ENCODE peak calls at places on chromosome 10, in five cellular contexts. D is HEK293T, X is ACHN, U is SJSA1, M is erythroblast. C is an unnamed sample.

GRCh38 chr10:84341538-84341856 is 13.1 kb downstream of the CCSER2 start:
- DNase-seq in D (no peak), X (no peak), U (no peak), M (peak), C (no peak)

GRCh38 chr10:113056468-113057021 is 106.5 kb downstream of the TCF7L2 start:
- DNase-seq in D (no peak), X (no peak), U (peak), M (no peak), C (peak)

GRCh38 chr10:133125901-133126300 is 34.1 kb upstream of the KNDC1 start:
- DNase-seq in D (no peak), X (no peak), U (no peak), M (no peak), C (no peak)

GRCh38 chr10:103184615-103185014 is 8.5 kb downstream of the NT5C2 start:
- DNase-seq in D (no peak), X (no peak), U (no peak), M (no peak), C (no peak)

GRCh38 chr10:96606946-96607345 is 20.1 kb upstream of the TM9SF3 start:
- DNase-seq in D (no peak), X (no peak), U (no peak), M (no peak), C (peak)

GRCh38 chr10:60155945-60156683 is 233.6 kb downstream of the ANK3 start:
- DNase-seq in D (no peak), X (no peak), U (no peak), M (no peak), C (peak)

GRCh38 chr10:86254526-86255174 is 111.9 kb downstream of the GRID1 start:
- DNase-seq in D (no peak), X (no peak), U (peak), M (no peak), C (no peak)

GRCh38 chr10:94076325-94076841 is 82.7 kb downstream of the PLCE1 start:
- DNase-seq in D (peak), X (peak), U (peak), M (no peak), C (peak)

GRCh38 chr10:70786799-70787415 is 1.7 kb upstream of the TBATA start:
- DNase-seq in D (no peak), X (no peak), U (no peak), M (no peak), C (no peak)

GRCh38 chr10:43942096-43942885 is 293.6 kb upstream of the ZNF32 start:
- DNase-seq in D (no peak), X (no peak), U (peak), M (no peak), C (no peak)

GRCh38 chr10:100717166-100717565 is 28.2 kb upstream of the PAX2 start:
- DNase-seq in D (no peak), X (no peak), U (no peak), M (no peak), C (no peak)

GRCh38 chr10:10528563-10528910 is 489.1 kb upstream of the CELF2 start:
- DNase-seq in D (no peak), X (no peak), U (no peak), M (no peak), C (no peak)

GRCh38 chr10:127619550-127619949 is 70.4 kb downstream of the NPS start:
- DNase-seq in D (no peak), X (no peak), U (no peak), M (no peak), C (peak)

GRCh38 chr10:105358911-105359310 is 717.8 kb downstream of the SORCS3 start:
- DNase-seq in D (no peak), X (no peak), U (no peak), M (no peak), C (no peak)

GRCh38 chr10:44043646-44044368 is 341.1 kb downstream of the CXCL12 start:
- DNase-seq in D (no peak), X (no peak), U (no peak), M (no peak), C (no peak)

GRCh38 chr10:44383749-44384600 is 922 bp downstream of the CXCL12 start:
- DNase-seq in D (no peak), X (no peak), U (no peak), M (peak), C (no peak)

GRCh38 chr10:79081353-79082034 is 12.7 kb downstream of the ZMIZ1 start:
- DNase-seq in D (no peak), X (peak), U (peak), M (no peak), C (no peak)

GRCh38 chr10:31343009-31343408 is 24.0 kb downstream of the ZEB1 start:
- DNase-seq in D (no peak), X (peak), U (no peak), M (no peak), C (no peak)

GRCh38 chr10:123203393-123204126 is 49.4 kb downstream of the BUB3 start:
- DNase-seq in D (no peak), X (peak), U (no peak), M (no peak), C (no peak)

GRCh38 chr10:88110355-88110754 is 246.9 kb downstream of the PTEN start:
- DNase-seq in D (no peak), X (peak), U (peak), M (no peak), C (no peak)

GRCh38 chr10:86334515-86335085 is 32.0 kb downstream of the GRID1 start:
- DNase-seq in D (no peak), X (no peak), U (no peak), M (no peak), C (no peak)

GRCh38 chr10:72455889-72456588 is 101.3 kb upstream of the DNAJB12 start:
- DNase-seq in D (no peak), X (no peak), U (no peak), M (no peak), C (peak)

GRCh38 chr10:73253226-73253557 is 748 bp upstream of the MRPS16 start:
- DNase-seq in D (peak), X (peak), U (no peak), M (peak), C (no peak)

GRCh38 chr10:33010132-33011037 is 52.4 kb upstream of the ITGB1 start:
- DNase-seq in D (peak), X (peak), U (peak), M (no peak), C (peak)

GRCh38 chr10:122051609-122052385 is 62.8 kb downstream of the TACC2 start:
- DNase-seq in D (peak), X (peak), U (peak), M (peak), C (peak)

GRCh38 chr10:110919349-110919931 is at the start of gene SHOC2:
- DNase-seq in D (peak), X (peak), U (peak), M (peak), C (peak)

GRCh38 chr10:58335306-58336005 is 650 bp downstream of the UBE2D1 start:
- DNase-seq in D (peak), X (peak), U (no peak), M (peak), C (no peak)

GRCh38 chr10:91032614-91033248 is 111.8 kb upstream of the ANKRD1 start:
- DNase-seq in D (no peak), X (no peak), U (no peak), M (no peak), C (no peak)

GRCh38 chr10:112663181-112663879 is 216.3 kb downstream of the VTI1A start:
- DNase-seq in D (no peak), X (peak), U (peak), M (no peak), C (no peak)

GRCh38 chr10:43408331-43408709 is 666 bp downstream of the HNRNPF start:
- DNase-seq in D (no peak), X (no peak), U (peak), M (no peak), C (no peak)

GRCh38 chr10:8628351-8628750 is 573.9 kb downstream of the GATA3 start:
- DNase-seq in D (no peak), X (no peak), U (no peak), M (no peak), C (no peak)

GRCh38 chr10:12993595-12993994 is 7.9 kb downstream of the CCDC3 start:
- DNase-seq in D (no peak), X (no peak), U (no peak), M (no peak), C (no peak)

C was measured in SJCRH30.